ENCODE peak calls at places on chromosomes 5 and 9, in seven cellular contexts. O is mesendoderm, X is neuronal stem cell, P is IMR-90, B is H9, V is H1, N is trophoblast cell. S is an unnamed sample.

GRCh38 chr5:158431369-158432029 is 572.6 kb upstream of the CLINT1 start:
- DNase-seq in O (no peak), X (no peak), P (no peak), B (no peak), V (no peak), N (no peak), S (peak; percentile 16)

GRCh38 chr5:126445502-126446174 is 22.4 kb downstream of the GRAMD2B start:
- DNase-seq in O (no peak), X (no peak), P (peak; percentile 46), B (no peak), V (no peak), N (peak; percentile 24), S (no peak)

GRCh38 chr5:9176641-9177040 is 369.2 kb downstream of the SEMA5A start:
- DNase-seq in O (no peak), X (no peak), P (no peak), B (no peak), V (no peak), N (no peak), S (no peak)

GRCh38 chr5:20041326-20041977 is 53.5 kb upstream of the CDH18 start:
- DNase-seq in O (no peak), X (no peak), P (no peak), B (no peak), V (no peak), N (no peak), S (no peak)

GRCh38 chr9:8762676-8763075 is 963.1 kb upstream of the DMAC1 start:
- DNase-seq in O (peak; percentile 89), X (no peak), P (no peak), B (peak; percentile 38), V (no peak), N (no peak), S (no peak)

GRCh38 chr9:81335879-81336421 is 353.4 kb downstream of the TLE1 start:
- DNase-seq in O (no peak), X (no peak), P (no peak), B (no peak), V (no peak), N (no peak), S (no peak)

GRCh38 chr5:151770383-151771258 is 1.1 kb upstream of the G3BP1 start:
- DNase-seq in O (peak; percentile 94), X (peak; percentile 65), P (peak; percentile 42), B (peak; percentile 81), V (peak; percentile 56), N (no peak), S (peak; percentile 75)

GRCh38 chr9:133323991-133324703 is 11.8 kb downstream of the SURF6 start:
- DNase-seq in O (no peak), X (no peak), P (no peak), B (peak; percentile 21), V (no peak), N (no peak), S (no peak)

GRCh38 chr5:123125172-123125508 is 36.1 kb downstream of the PRDM6 start:
- DNase-seq in O (no peak), X (no peak), P (peak; percentile 63), B (no peak), V (no peak), N (no peak), S (peak; percentile 67)

GRCh38 chr5:154118832-154119442 is 71.6 kb upstream of the GALNT10 start:
- DNase-seq in O (no peak), X (no peak), P (peak; percentile 13), B (no peak), V (no peak), N (no peak), S (no peak)

GRCh38 chr9:101582593-101582992 is 12.2 kb downstream of the PPP3R2 start:
- DNase-seq in O (no peak), X (no peak), P (peak; percentile 90), B (no peak), V (no peak), N (no peak), S (peak; percentile 6)

GRCh38 chr9:110115868-110116542 is 92.0 kb downstream of the C9orf152 start:
- DNase-seq in O (peak; percentile 68), X (no peak), P (peak; percentile 91), B (no peak), V (no peak), N (peak; percentile 80), S (peak; percentile 96)

GRCh38 chr5:129853588-129853987 is 50.7 kb upstream of the CHSY3 start:
- DNase-seq in O (no peak), X (no peak), P (no peak), B (no peak), V (no peak), N (no peak), S (peak; percentile 42)

GRCh38 chr5:167797933-167798332 is 493.5 kb upstream of the WWC1 start:
- DNase-seq in O (no peak), X (no peak), P (no peak), B (no peak), V (no peak), N (no peak), S (peak; percentile 14)

GRCh38 chr5:93517828-93518227 is 63.2 kb downstream of the NR2F1-AS1 start:
- DNase-seq in O (no peak), X (no peak), P (no peak), B (no peak), V (no peak), N (no peak), S (no peak)

GRCh38 chr9:109968702-109969450 is 188.9 kb downstream of the PALM2AKAP2 start:
- DNase-seq in O (peak; percentile 47), X (no peak), P (peak; percentile 54), B (peak; percentile 49), V (peak; percentile 1), N (no peak), S (peak; percentile 33)

GRCh38 chr5:126104951-126105350 is 318.3 kb upstream of the GRAMD2B start:
- DNase-seq in O (no peak), X (no peak), P (no peak), B (no peak), V (no peak), N (no peak), S (no peak)

GRCh38 chr9:124720429-124721108 is 50.5 kb downstream of the NR6A1 start:
- DNase-seq in O (no peak), X (no peak), P (no peak), B (no peak), V (no peak), N (no peak), S (no peak)

GRCh38 chr5:10702040-10702629 is 58.9 kb downstream of the DAP start:
- DNase-seq in O (no peak), X (no peak), P (peak; percentile 98), B (no peak), V (no peak), N (peak; percentile 84), S (peak; percentile 98)

GRCh38 chr9:110710420-110710819 is 41.8 kb downstream of the MUSK start:
- DNase-seq in O (no peak), X (no peak), P (no peak), B (no peak), V (no peak), N (no peak), S (no peak)

GRCh38 chr5:50968296-50969206 is 302.1 kb downstream of the PARP8 start:
- DNase-seq in O (peak; percentile 37), X (peak; percentile 88), P (no peak), B (peak; percentile 32), V (no peak), N (no peak), S (peak; percentile 22)

GRCh38 chr9:135239100-135239768 is 151.8 kb downstream of the OLFM1 start:
- DNase-seq in O (no peak), X (no peak), P (no peak), B (no peak), V (no peak), N (no peak), S (no peak)

GRCh38 chr9:89038354-89039091 is 47.3 kb downstream of the S1PR3 start:
- DNase-seq in O (no peak), X (no peak), P (peak; percentile 97), B (no peak), V (no peak), N (peak; percentile 88), S (peak; percentile 16)

GRCh38 chr5:157460921-157461792 is 1.1 kb downstream of the NIPAL4 start:
- DNase-seq in O (no peak), X (no peak), P (no peak), B (no peak), V (no peak), N (no peak), S (no peak)

GRCh38 chr9:96719538-96720315 is 58.2 kb downstream of the ZNF510 start:
- DNase-seq in O (no peak), X (no peak), P (no peak), B (no peak), V (no peak), N (no peak), S (no peak)
- H3K4me2 ChIP-seq in O (no peak overlapping the region), X (no peak overlapping the region), P (peak overlapping the region; percentile 12), B (no peak overlapping the region), V (no peak overlapping the region), N (no peak overlapping the region), S (no peak overlapping the region)

DNA sequence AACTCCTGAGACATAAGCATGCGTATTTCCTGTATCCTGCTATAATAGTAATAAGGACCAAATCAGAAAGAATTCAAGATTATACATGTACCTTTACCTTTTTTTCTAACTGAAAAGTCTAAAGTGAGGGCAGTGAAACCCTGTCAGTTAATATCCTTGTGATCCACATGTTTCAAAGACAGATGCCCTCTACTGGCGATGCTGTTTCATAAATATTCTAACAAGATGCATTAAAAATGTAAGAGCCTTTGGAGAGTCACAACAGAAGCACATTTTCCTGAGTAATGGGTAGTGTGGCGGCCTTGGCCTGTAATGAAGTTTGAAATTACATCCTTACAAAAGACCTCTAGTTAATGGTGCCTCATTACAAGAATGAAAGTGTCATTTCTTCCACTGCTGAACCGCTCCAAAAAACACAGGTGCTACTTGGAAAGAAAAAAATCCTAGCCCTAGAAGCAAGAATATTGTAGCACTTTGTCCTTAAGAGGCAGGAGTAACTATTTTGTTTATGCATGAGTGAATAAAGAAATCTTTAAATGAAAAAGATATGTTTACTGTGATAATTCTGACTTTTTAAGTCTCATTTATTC is 232.6 kb downstream of the EPB41L4A start:
- DNase-seq in O (peak; percentile 59), X (no peak), P (peak; percentile 53), B (no peak), V (no peak), N (peak; percentile 33), S (peak; percentile 50)
- H3K18ac ChIP-seq in O (no peak overlapping the region), X (no peak overlapping the region), P (no peak overlapping the region), B (no peak overlapping the region), V (no peak overlapping the region), N (no peak overlapping the region), S (no peak overlapping the region)

DNA sequence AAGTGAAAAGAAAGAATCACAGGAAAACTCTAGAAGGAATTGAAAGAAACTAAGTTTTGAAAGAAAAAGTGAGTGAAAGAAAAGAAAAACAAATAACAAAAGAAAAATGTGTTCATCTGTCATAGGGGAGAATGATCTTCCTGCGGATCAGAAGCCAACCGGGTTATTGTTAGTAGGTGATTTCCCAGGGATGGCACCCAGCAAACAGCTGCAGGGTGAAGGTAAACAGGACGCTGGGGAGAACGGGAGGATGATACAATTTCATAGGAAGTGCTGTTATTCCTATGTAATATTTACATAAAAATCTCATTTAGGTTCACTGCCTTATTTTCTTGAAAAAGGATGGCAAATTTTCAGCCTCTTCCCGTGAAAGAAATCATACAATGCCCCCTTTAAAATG is 72.4 kb upstream of the LHFPL2 start:
- DNase-seq in O (no peak), X (no peak), P (no peak), B (no peak), V (no peak), N (no peak), S (no peak)
- H3K4me2 ChIP-seq in O (no peak overlapping the region), X (no peak overlapping the region), P (no peak overlapping the region), B (no peak overlapping the region), V (no peak overlapping the region), N (no peak overlapping the region), S (no peak overlapping the region)

DNA sequence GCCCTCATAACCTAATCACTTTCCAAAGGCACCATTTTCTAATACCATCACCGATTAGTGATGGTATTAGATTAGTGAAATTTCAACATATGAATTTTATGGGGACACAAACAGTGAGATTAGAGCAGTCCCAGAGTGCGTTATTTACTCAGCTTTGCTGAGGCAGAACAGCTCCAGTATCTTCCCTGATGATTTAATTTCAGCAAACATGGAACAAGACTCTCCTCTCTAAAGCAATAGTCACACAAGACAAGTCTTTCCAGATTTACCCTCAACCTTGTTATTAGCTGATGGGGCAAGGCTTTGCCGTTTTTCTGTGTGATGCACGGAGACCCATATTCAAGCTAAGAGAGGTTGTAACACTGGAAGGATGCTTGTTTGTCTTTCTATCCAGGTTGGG is 333.4 kb downstream of the FBXL7 start:
- DNase-seq in O (no peak), X (no peak), P (no peak), B (no peak), V (no peak), N (no peak), S (no peak)
- H3K18ac ChIP-seq in O (no peak overlapping the region), X (no peak overlapping the region), P (peak overlapping the region; percentile 54), B (no peak overlapping the region), V (peak overlapping the region; percentile 4), N (no peak overlapping the region), S (no peak overlapping the region)

S was measured in mesenchymal stem cell.